ENCODE peak calls at places on chromosome 20, in ten cellular contexts. R, G, O, J, U, L, A, H, I and V are unnamed samples.
A peak's percentile ranks its signal among the peaks of the same experiment; 100 is the strongest.

GRCh38 chr20:52800734-52801627 is 171.2 kb upstream of the TSHZ2 start:
- DNase-seq in R (no peak), G (no peak), O (no peak), J (no peak), U (no peak), L (peak; percentile 44), A (no peak), H (no peak), I (no peak), V (no peak)

GRCh38 chr20:58976095-58976730 is 4.8 kb upstream of the NELFCD start:
- DNase-seq in R (no peak), G (no peak), O (no peak), J (no peak), U (no peak), L (no peak), A (no peak), H (no peak), I (no peak), V (no peak)

GRCh38 chr20:48319943-48320584 is 507.7 kb downstream of the PREX1 start:
- DNase-seq in R (no peak), G (no peak), O (no peak), J (no peak), U (no peak), L (no peak), A (peak; percentile 31), H (no peak), I (no peak), V (no peak)

GRCh38 chr20:58706975-58707681 is 14.5 kb downstream of the NPEPL1 start:
- DNase-seq in R (no peak), G (no peak), O (no peak), J (no peak), U (no peak), L (peak; percentile 2), A (no peak), H (no peak), I (no peak), V (no peak)

GRCh38 chr20:13736792-13737191 is 47.9 kb downstream of the ESF1 start:
- DNase-seq in R (no peak), G (no peak), O (no peak), J (no peak), U (no peak), L (no peak), A (no peak), H (no peak), I (no peak), V (no peak)

GRCh38 chr20:35446356-35447078 is 8.5 kb upstream of the GDF5 start:
- DNase-seq in R (no peak), G (peak; percentile 47), O (peak; percentile 10), J (no peak), U (no peak), L (no peak), A (no peak), H (no peak), I (no peak), V (no peak)

GRCh38 chr20:47432251-47433210 is 69.2 kb upstream of the NCOA3 start:
- DNase-seq in R (peak; percentile 61), G (no peak), O (no peak), J (peak; percentile 71), U (no peak), L (no peak), A (no peak), H (no peak), I (no peak), V (no peak)

GRCh38 chr20:3137492-3137891 is 22.2 kb downstream of the FASTKD5 start:
- DNase-seq in R (no peak), G (no peak), O (no peak), J (no peak), U (no peak), L (no peak), A (no peak), H (no peak), I (no peak), V (no peak)

GRCh38 chr20:49656304-49656703 is 57.4 kb downstream of the B4GALT5 start:
- DNase-seq in R (no peak), G (no peak), O (no peak), J (no peak), U (no peak), L (peak; percentile 55), A (no peak), H (no peak), I (no peak), V (no peak)

GRCh38 chr20:1876975-1877603 is 18.1 kb upstream of the SIRPA start:
- DNase-seq in R (no peak), G (peak; percentile 37), O (peak; percentile 34), J (no peak), U (no peak), L (no peak), A (no peak), H (no peak), I (no peak), V (no peak)

GRCh38 chr20:47950103-47950502 is 164.8 kb upstream of the SULF2 start:
- DNase-seq in R (no peak), G (no peak), O (peak; percentile 77), J (no peak), U (no peak), L (no peak), A (no peak), H (no peak), I (no peak), V (no peak)

GRCh38 chr20:36173451-36173933 is 19.0 kb downstream of the EPB41L1 start:
- DNase-seq in R (no peak), G (peak; percentile 88), O (no peak), J (no peak), U (no peak), L (no peak), A (no peak), H (no peak), I (no peak), V (no peak)

GRCh38 chr20:25077610-25078169 is 4.3 kb downstream of the VSX1 start:
- DNase-seq in R (no peak), G (peak; percentile 72), O (no peak), J (peak; percentile 41), U (no peak), L (no peak), A (peak; percentile 87), H (no peak), I (peak; percentile 49), V (no peak)

GRCh38 chr20:50534567-50534966 is 24.4 kb downstream of the PTPN1 start:
- DNase-seq in R (no peak), G (no peak), O (no peak), J (no peak), U (no peak), L (no peak), A (no peak), H (no peak), I (no peak), V (no peak)

GRCh38 chr20:41998539-41999341 is 380.6 kb upstream of the CHD6 start:
- DNase-seq in R (no peak), G (no peak), O (no peak), J (no peak), U (no peak), L (no peak), A (peak; percentile 80), H (no peak), I (no peak), V (no peak)

GRCh38 chr20:41222299-41222698 is 85.0 kb downstream of the PLCG1 start:
- DNase-seq in R (no peak), G (no peak), O (no peak), J (no peak), U (no peak), L (no peak), A (no peak), H (no peak), I (no peak), V (no peak)

GRCh38 chr20:64041781-64042771 is 6.1 kb downstream of the C20orf204 start:
- DNase-seq in R (no peak), G (peak; percentile 57), O (peak; percentile 73), J (no peak), U (no peak), L (no peak), A (peak; percentile 89), H (no peak), I (no peak), V (no peak)
- TF ChIP-seq POLR2AphosphoS5 in R (no peak), G (no peak), O (peak; percentile 51), J (peak; percentile 49), U (no peak), L (no peak), A (peak; percentile 26), H (no peak), I (no peak), V (no peak)

DNA sequence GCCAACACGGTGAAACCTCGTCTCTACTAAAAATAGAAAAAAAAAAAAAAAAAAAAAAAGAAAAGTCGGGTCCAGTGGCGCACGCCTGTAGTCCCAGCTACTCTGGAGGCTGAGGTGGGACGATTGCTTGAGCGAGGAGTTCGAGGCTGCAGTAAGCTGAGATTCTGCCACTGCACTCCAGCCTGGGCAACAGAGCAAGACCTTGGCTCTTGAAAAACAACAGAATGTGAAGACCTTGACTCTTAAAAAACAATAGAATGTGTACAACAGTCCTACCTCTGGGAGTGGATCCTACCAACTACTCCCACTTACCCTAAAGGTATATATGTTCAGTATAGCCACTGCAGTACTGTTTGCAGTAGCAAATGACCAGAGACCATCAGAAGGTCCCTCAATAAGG is 15.1 kb downstream of the KIF3B start:
- DNase-seq in R (no peak), G (no peak), O (no peak), J (no peak), U (no peak), L (no peak), A (no peak), H (no peak), I (no peak), V (no peak)
- H3K4me3 ChIP-seq in R (no peak overlapping the region), G (no peak overlapping the region), O (no peak overlapping the region), J (no peak overlapping the region), U (no peak overlapping the region), L (no peak overlapping the region), A (no peak overlapping the region), H (no peak overlapping the region), I (no peak overlapping the region), V (no peak overlapping the region)

DNA sequence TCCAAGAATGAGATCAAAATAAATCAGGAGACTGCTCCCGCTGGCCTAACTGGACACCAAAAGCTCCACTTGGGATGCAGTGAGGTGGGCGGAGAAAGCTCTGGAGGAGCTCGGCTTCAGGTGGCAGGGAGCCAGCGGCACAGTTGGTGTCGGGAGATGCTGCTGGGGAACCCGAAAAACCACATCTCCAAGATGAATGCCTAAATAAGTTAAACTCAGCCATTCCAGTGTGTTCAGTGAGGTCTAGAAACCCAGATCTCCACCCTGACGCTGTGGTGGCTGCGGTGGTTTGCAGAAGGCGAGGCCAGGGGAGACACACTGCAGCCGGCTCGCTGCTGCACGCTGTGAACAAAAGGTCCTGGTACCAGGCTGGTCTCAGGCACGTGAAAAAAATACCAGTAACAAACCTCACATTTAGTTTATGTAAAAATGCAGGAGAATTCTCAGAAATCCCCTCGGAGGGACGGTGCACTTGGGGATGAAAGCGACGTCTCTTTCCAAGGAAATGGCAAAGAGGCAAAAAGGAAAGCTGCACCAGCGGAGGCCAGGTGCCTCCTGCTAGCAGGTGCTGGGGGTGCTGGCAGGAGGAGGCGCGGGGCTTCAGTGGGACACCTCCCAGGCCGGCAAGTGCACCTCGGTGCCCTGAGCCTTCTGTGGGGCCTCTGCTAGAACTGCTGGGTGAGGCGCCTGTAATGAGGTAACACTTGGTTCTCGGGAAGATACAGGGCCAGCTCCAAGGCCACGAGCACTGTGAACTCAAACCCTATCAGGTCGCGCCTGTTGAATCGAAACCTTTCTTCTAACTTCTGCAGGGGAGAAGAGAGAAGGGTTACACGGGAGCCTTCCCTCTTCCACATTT is 3.6 kb downstream of the RPS21 start:
- DNase-seq in R (no peak), G (no peak), O (no peak), J (no peak), U (no peak), L (no peak), A (peak; percentile 34), H (no peak), I (no peak), V (no peak)
- TF ChIP-seq POLR2AphosphoS5 in R (no peak), G (peak; percentile 14), O (no peak), J (no peak), U (no peak), L (no peak), A (no peak), H (peak; percentile 53), I (no peak), V (peak; percentile 33)

GRCh38 chr20:60057866-60058807 is 99.9 kb downstream of the CDH26 start:
- DNase-seq in R (no peak), G (peak; percentile 45), O (no peak), J (no peak), U (no peak), L (no peak), A (peak; percentile 53), H (no peak), I (no peak), V (peak; percentile 71)
- H3K4me3 ChIP-seq in R (no peak overlapping the region), G (no peak overlapping the region), O (no peak overlapping the region), J (no peak overlapping the region), U (no peak overlapping the region), L (no peak overlapping the region), A (no peak overlapping the region), H (no peak overlapping the region), I (no peak overlapping the region), V (peak overlapping the region; percentile 57)